ENCODE peak calls at places on chromosomes 7 and 10, in five cellular contexts. I is stomach; H is AG10803; A is GM12865; F is activated naive CD4-positive, alpha-beta T cell treated with Interleukin-2 at 50 U/mL for 16 hours. O is an unnamed sample.

GRCh38 chr10:8138471-8138870 is 84.0 kb downstream of the GATA3 start:
- DNase-seq in I (no peak), H (no peak), A (no peak), F (no peak), O (no peak)

GRCh38 chr7:41877118-41877517 is 174.2 kb upstream of the INHBA start:
- DNase-seq in I (no peak), H (no peak), A (no peak), F (no peak), O (no peak)

GRCh38 chr10:126321455-126321854 is 66.8 kb downstream of the ADAM12 start:
- DNase-seq in I (no peak), H (no peak), A (no peak), F (no peak), O (no peak)

GRCh38 chr7:16023046-16023445 is 336.6 kb upstream of the MEOX2 start:
- DNase-seq in I (no peak), H (no peak), A (no peak), F (no peak), O (no peak)

GRCh38 chr7:47371733-47372368 is 210.1 kb downstream of the TNS3 start:
- DNase-seq in I (peak), H (no peak), A (no peak), F (no peak), O (no peak)

GRCh38 chr7:106770191-106770590 is 94.9 kb upstream of the PIK3CG start:
- DNase-seq in I (no peak), H (peak), A (no peak), F (no peak), O (no peak)

GRCh38 chr10:120588311-120588710 is 131.3 kb downstream of the PLPP4 start:
- DNase-seq in I (no peak), H (no peak), A (no peak), F (no peak), O (no peak)

GRCh38 chr7:143387156-143387975 is 6.2 kb downstream of the ZYX start:
- DNase-seq in I (no peak), H (no peak), A (no peak), F (no peak), O (no peak)

GRCh38 chr10:6621536-6621935 is 41.5 kb upstream of the PRKCQ start:
- DNase-seq in I (no peak), H (no peak), A (no peak), F (no peak), O (peak)

GRCh38 chr10:70145666-70146488 is 623 bp downstream of the TYSND1 start:
- DNase-seq in I (peak), H (peak), A (peak), F (peak), O (peak)

GRCh38 chr10:31011017-31011659 is 20.5 kb downstream of the ZNF438 start:
- DNase-seq in I (no peak), H (no peak), A (no peak), F (no peak), O (no peak)

GRCh38 chr10:21167288-21168010 is 270.3 kb upstream of the NEBL start:
- DNase-seq in I (no peak), H (no peak), A (no peak), F (no peak), O (no peak)

GRCh38 chr7:118755067-118755625 is 530.6 kb downstream of the ANKRD7 start:
- DNase-seq in I (no peak), H (no peak), A (no peak), F (no peak), O (no peak)

GRCh38 chr10:3785849-3786290 is 861 bp upstream of the KLF6 start:
- DNase-seq in I (no peak), H (peak), A (peak), F (peak), O (peak)

GRCh38 chr7:158876984-158877383 is 20.6 kb downstream of the DYNC2I1 start:
- DNase-seq in I (no peak), H (no peak), A (no peak), F (no peak), O (no peak)

GRCh38 chr10:22666287-22667092 is 47.9 kb downstream of the PIP4K2A start:
- DNase-seq in I (peak), H (no peak), A (peak), F (peak), O (no peak)

GRCh38 chr7:44811571-44811970 is 15.1 kb downstream of the PPIA start:
- DNase-seq in I (no peak), H (no peak), A (no peak), F (no peak), O (no peak)

GRCh38 chr10:34565934-34566333 is 249.2 kb downstream of the PARD3 start:
- DNase-seq in I (no peak), H (peak), A (no peak), F (no peak), O (no peak)

GRCh38 chr7:155648752-155649339 is 4.4 kb downstream of the RBM33 start:
- DNase-seq in I (no peak), H (no peak), A (no peak), F (no peak), O (no peak)

GRCh38 chr7:30032310-30033125 is 4.3 kb downstream of the PLEKHA8 start:
- DNase-seq in I (no peak), H (peak), A (no peak), F (no peak), O (no peak)

GRCh38 chr7:66741706-66742053 is 1.1 kb downstream of the RABGEF1 start:
- DNase-seq in I (no peak), H (peak), A (no peak), F (no peak), O (no peak)

GRCh38 chr7:30923774-30924413 is 12.2 kb downstream of the AQP1 start:
- DNase-seq in I (peak), H (no peak), A (no peak), F (no peak), O (no peak)

GRCh38 chr7:47785923-47786556 is 162.2 kb downstream of the PKD1L1 start:
- DNase-seq in I (no peak), H (no peak), A (no peak), F (no peak), O (no peak)

GRCh38 chr7:1646957-1647891 is 22.9 kb upstream of the ELFN1 start:
- DNase-seq in I (no peak), H (peak), A (no peak), F (no peak), O (no peak)

GRCh38 chr10:49300140-49300974 is 1.4 kb downstream of the C10orf71 start:
- DNase-seq in I (no peak), H (peak), A (peak), F (no peak), O (no peak)

GRCh38 chr7:17994079-17994478 is 33.6 kb downstream of the PRPS1L1 start:
- DNase-seq in I (no peak), H (no peak), A (no peak), F (peak), O (no peak)

GRCh38 chr10:110005716-110006115 is 2.1 kb upstream of the ADD3 start:
- DNase-seq in I (peak), H (peak), A (no peak), F (no peak), O (no peak)

GRCh38 chr7:85954961-85955360 is 688.7 kb upstream of the GRM3 start:
- DNase-seq in I (no peak), H (no peak), A (no peak), F (no peak), O (no peak)

GRCh38 chr10:117537904-117538524 is 4.5 kb upstream of the EMX2 start:
- DNase-seq in I (no peak), H (peak), A (peak), F (no peak), O (no peak)

GRCh38 chr7:83366629-83367028 is 203.9 kb upstream of the PCLO start:
- DNase-seq in I (no peak), H (no peak), A (no peak), F (no peak), O (no peak)

GRCh38 chr10:30445716-30446115 is 11.7 kb downstream of the MAP3K8 start:
- DNase-seq in I (no peak), H (peak), A (no peak), F (no peak), O (no peak)

O was measured in neuronal stem cell.